ENCODE peak calls at places on chromosomes 4 and X, in eight cellular contexts. V is endothelial cell of umbilical vein, U is HCT116, W is suprapubic skin, Z is HepG2, G is sigmoid colon, I is transverse colon, N is K562. Y is an unnamed sample.
A peak's percentile ranks its signal among the peaks of the same experiment; 100 is the strongest.

GRCh38 chr4:148170408-148171385 is 271.5 kb downstream of the NR3C2 start:
- DNase-seq in V (no peak), U (peak; percentile 3), W (no peak), Z (no peak), G (no peak), I (peak; percentile 72), N (no peak), Y (no peak)

GRCh38 chr4:113293043-113293560 is 243.6 kb downstream of the ANK2 start:
- DNase-seq in V (no peak), U (no peak), W (no peak), Z (no peak), G (peak; percentile 65), I (no peak), N (no peak), Y (no peak)

GRCh38 chr4:1321946-1322650 is 24.9 kb upstream of the UVSSA start:
- DNase-seq in V (no peak), U (no peak), W (no peak), Z (no peak), G (no peak), I (no peak), N (no peak), Y (no peak)

GRCh38 chr4:17276821-17277220 is 235.1 kb downstream of the QDPR start:
- DNase-seq in V (peak; percentile 30), U (no peak), W (no peak), Z (no peak), G (no peak), I (no peak), N (no peak), Y (no peak)

GRCh38 chr4:70714488-70714887 is 7.3 kb upstream of the RUFY3 start:
- DNase-seq in V (no peak), U (no peak), W (no peak), Z (no peak), G (no peak), I (no peak), N (no peak), Y (no peak)

GRCh38 chrX:40167240-40168182 is 69.8 kb upstream of the BCOR start:
- DNase-seq in V (no peak), U (no peak), W (no peak), Z (no peak), G (peak; percentile 84), I (peak; percentile 44), N (no peak), Y (no peak)

GRCh38 chr4:3434891-3435683 is 6.7 kb upstream of the HGFAC start:
- DNase-seq in V (no peak), U (no peak), W (no peak), Z (no peak), G (no peak), I (no peak), N (no peak), Y (no peak)

GRCh38 chr4:120544838-120545237 is 377.7 kb downstream of the PRDM5 start:
- DNase-seq in V (no peak), U (no peak), W (no peak), Z (no peak), G (no peak), I (no peak), N (no peak), Y (no peak)

GRCh38 chr4:78735697-78736096 is 40.5 kb upstream of the BMP2K start:
- DNase-seq in V (no peak), U (no peak), W (no peak), Z (no peak), G (no peak), I (no peak), N (no peak), Y (no peak)

GRCh38 chr4:163367651-163368050 is 24.0 kb downstream of the NPY5R start:
- DNase-seq in V (no peak), U (no peak), W (no peak), Z (no peak), G (no peak), I (peak; percentile 27), N (no peak), Y (no peak)

GRCh38 chr4:184649026-184649970 is at the start of the genes CASP3 and PRIMPOL:
- DNase-seq in V (peak; percentile 97), U (peak; percentile 59), W (peak; percentile 98), Z (peak; percentile 86), G (peak; percentile 98), I (peak; percentile 98), N (peak; percentile 92), Y (peak; percentile 96)

GRCh38 chr4:71460368-71460767 is 121.5 kb downstream of the SLC4A4 start:
- DNase-seq in V (no peak), U (no peak), W (no peak), Z (no peak), G (no peak), I (peak; percentile 37), N (no peak), Y (no peak)

GRCh38 chr4:143118666-143119065 is 66.1 kb upstream of the USP38 start:
- DNase-seq in V (no peak), U (no peak), W (no peak), Z (no peak), G (no peak), I (no peak), N (no peak), Y (no peak)

GRCh38 chr4:6753891-6754290 is 28.6 kb upstream of the KIAA0232 start:
- DNase-seq in V (no peak), U (no peak), W (no peak), Z (no peak), G (no peak), I (no peak), N (no peak), Y (no peak)
- TF ChIP-seq POLR2AphosphoS5 in V (no peak), U (no peak), W (no peak), Z (no peak), G (no peak), I (no peak), N (no peak), Y (no peak)

GRCh38 chrX:154401918-154402621 is 3.9 kb downstream of the RPL10 start:
- DNase-seq in V (no peak), U (no peak), W (no peak), Z (no peak), G (no peak), I (no peak), N (no peak), Y (no peak)

GRCh38 chrX:154399527-154400368 is 1.6 kb downstream of the RPL10 start:
- DNase-seq in V (no peak), U (no peak), W (no peak), Z (no peak), G (no peak), I (no peak), N (peak; percentile 32), Y (no peak)

GRCh38 chrX:154403192-154403591 is 5.0 kb downstream of the RPL10 start:
- DNase-seq in V (no peak), U (no peak), W (no peak), Z (no peak), G (peak; percentile 48), I (no peak), N (no peak), Y (no peak)

GRCh38 chrX:154402622-154403127 is 4.5 kb downstream of the RPL10 start:
- DNase-seq in V (no peak), U (no peak), W (no peak), Z (no peak), G (peak; percentile 52), I (no peak), N (no peak), Y (no peak)

DNA sequence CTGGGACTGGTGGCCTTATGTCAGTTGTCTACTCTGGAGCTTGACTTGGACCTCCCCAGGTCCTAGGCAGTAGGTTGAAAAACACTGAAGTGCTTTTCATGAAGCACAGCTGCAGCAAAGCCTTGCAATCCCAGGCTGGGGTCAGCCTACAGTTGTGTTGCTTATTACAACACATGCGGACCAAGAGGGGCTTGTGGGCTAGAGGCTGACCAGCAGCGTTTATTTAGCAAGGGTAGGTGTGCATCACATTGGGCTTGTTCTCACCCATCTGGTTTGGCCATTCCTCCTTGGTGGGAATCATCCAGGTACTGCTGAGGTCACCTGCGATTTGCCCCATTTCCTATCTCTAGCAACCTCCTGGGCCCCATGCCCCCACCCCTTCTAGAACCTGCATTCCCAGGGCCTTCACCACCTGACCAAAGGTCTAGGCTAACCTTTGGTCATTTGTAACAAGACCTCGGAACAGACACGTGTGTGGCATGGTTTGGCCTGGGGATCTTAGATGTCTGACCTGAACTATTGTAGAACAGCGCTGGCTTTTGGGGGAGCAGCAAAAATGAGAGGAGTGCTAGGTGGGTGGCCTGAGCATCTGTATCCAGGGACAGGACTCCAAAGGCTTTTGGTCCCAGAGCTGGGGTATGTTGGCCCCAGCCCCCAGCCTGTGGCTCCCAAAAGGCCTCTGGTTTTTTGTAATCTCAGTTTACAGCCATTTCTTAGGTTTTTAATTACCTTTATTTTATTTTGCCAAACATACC is 3.0 kb downstream of the RPL10 start:
- DNase-seq in V (no peak), U (no peak), W (no peak), Z (peak; percentile 70), G (no peak), I (no peak), N (no peak), Y (no peak)
- TF ChIP-seq POLR2A in V (peak; percentile 82), U (peak; percentile 74), W (no peak), Z (peak; percentile 92), G (no peak), I (no peak), N (peak; percentile 96), Y (no peak)

GRCh38 chrX:3161686-3162085 is 120.4 kb downstream of the ARSF start:
- DNase-seq in V (no peak), U (no peak), W (no peak), Z (no peak), G (no peak), I (no peak), N (no peak), Y (no peak)

GRCh38 chrX:3165808-3166207 is 124.5 kb downstream of the ARSF start:
- DNase-seq in V (no peak), U (no peak), W (no peak), Z (no peak), G (no peak), I (no peak), N (no peak), Y (no peak)

GRCh38 chrX:3154386-3154991 is 113.2 kb downstream of the ARSF start:
- DNase-seq in V (no peak), U (no peak), W (no peak), Z (no peak), G (no peak), I (no peak), N (no peak), Y (no peak)

GRCh38 chrX:3160771-3161170 is 119.5 kb downstream of the ARSF start:
- DNase-seq in V (no peak), U (no peak), W (no peak), Z (no peak), G (no peak), I (no peak), N (no peak), Y (no peak)

GRCh38 chrX:3159995-3160715 is 118.9 kb downstream of the ARSF start:
- DNase-seq in V (no peak), U (no peak), W (no peak), Z (no peak), G (no peak), I (no peak), N (no peak), Y (no peak)
- H3K4me3 ChIP-seq in V (no peak overlapping the region), U (no peak overlapping the region), W (no peak overlapping the region), Z (no peak overlapping the region), G (no peak overlapping the region), I (no peak overlapping the region), N (no peak overlapping the region), Y (no peak overlapping the region)

DNA sequence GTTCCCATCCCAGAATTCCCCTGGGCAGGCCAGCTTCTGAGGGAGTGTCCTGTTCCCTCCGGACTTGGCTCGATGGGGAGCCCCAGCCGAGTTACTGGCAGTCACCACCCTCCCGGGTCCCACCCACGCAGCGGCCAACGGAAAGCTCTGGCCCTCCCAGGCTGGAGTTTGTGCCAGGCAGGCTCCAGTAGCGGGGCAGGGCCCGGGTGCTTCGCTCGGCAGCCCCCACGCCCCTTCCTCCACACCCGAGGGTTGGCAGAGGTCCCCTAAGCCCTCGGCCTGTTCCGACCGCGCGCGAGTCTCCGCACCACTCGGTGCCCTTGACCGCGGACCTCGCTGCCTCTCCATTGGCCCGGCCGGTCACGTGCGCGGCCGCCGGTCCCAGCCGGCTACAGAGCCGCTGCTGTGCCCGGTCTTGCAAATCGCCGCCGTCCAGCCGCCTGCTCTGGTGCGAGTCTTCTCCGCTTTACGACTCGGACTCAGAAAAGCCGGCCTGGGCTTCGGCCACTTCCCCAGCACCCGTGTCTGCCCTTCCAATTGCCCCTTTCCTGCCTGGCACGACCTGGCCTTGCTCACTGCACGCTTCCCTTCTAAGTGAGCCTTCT is 20.8 kb upstream of the MTM1 start:
- DNase-seq in V (peak; percentile 47), U (no peak), W (peak; percentile 80), Z (no peak), G (peak; percentile 85), I (peak; percentile 68), N (peak; percentile 68), Y (no peak)
- TF ChIP-seq POLR2AphosphoS5 in V (no peak), U (no peak), W (no peak), Z (peak; percentile 35), G (peak; percentile 35), I (no peak), N (no peak), Y (no peak)

Y was measured in vagina.